ENCODE peak calls at places on chromosomes 16 and 17, in four cellular contexts. One of them, this sample, is unnamed.

GRCh38 chr16:50598256-50598894 is 50.2 kb downstream of the NKD1 start:
- DNase-seq in hippocampal formation: no peak
- DNase-seq in fibroblast of the aortic adventitia: no peak
- DNase-seq in ELR: no peak
- DNase-seq in this sample: no peak

GRCh38 chr17:16918443-16918842 is 53.5 kb downstream of the TNFRSF13B start:
- DNase-seq in hippocampal formation: no peak
- DNase-seq in ELR: no peak
- DNase-seq in fibroblast of the aortic adventitia: no peak
- DNase-seq in this sample: no peak

GRCh38 chr17:1783834-1784611 is 22.2 kb downstream of the SERPINF1 start:
- DNase-seq in hippocampal formation: peak; percentile 37
- DNase-seq in fibroblast of the aortic adventitia: peak; percentile 99
- DNase-seq in ELR: peak; percentile 68
- DNase-seq in this sample: peak; percentile 96

GRCh38 chr16:87982491-87983415 is 31.5 kb downstream of the BANP start:
- DNase-seq in ELR: no peak
- DNase-seq in fibroblast of the aortic adventitia: no peak
- DNase-seq in hippocampal formation: no peak
- DNase-seq in this sample: no peak

GRCh38 chr16:72938426-72939164 is 109.3 kb downstream of the ZFHX3 start:
- DNase-seq in ELR: peak; percentile 57
- DNase-seq in hippocampal formation: no peak
- DNase-seq in fibroblast of the aortic adventitia: peak; percentile 91
- DNase-seq in this sample: no peak

GRCh38 chr16:58960034-58960433 is 225.9 kb upstream of the GOT2 start:
- DNase-seq in ELR: no peak
- DNase-seq in fibroblast of the aortic adventitia: no peak
- DNase-seq in hippocampal formation: no peak
- DNase-seq in this sample: no peak

GRCh38 chr17:45428050-45428953 is 4.4 kb downstream of the ARHGAP27 start:
- DNase-seq in fibroblast of the aortic adventitia: peak; percentile 55
- DNase-seq in hippocampal formation: no peak
- DNase-seq in ELR: peak; percentile 78
- DNase-seq in this sample: peak; percentile 80

GRCh38 chr17:50033316-50033715 is 22.6 kb upstream of the ITGA3 start:
- DNase-seq in fibroblast of the aortic adventitia: peak; percentile 89
- DNase-seq in ELR: no peak
- DNase-seq in hippocampal formation: no peak
- DNase-seq in this sample: peak; percentile 87

GRCh38 chr17:20896153-20896649 is 146.6 kb downstream of the USP22 start:
- DNase-seq in hippocampal formation: no peak
- DNase-seq in ELR: peak; percentile 4
- DNase-seq in fibroblast of the aortic adventitia: peak; percentile 23
- DNase-seq in this sample: no peak

GRCh38 chr17:62179525-62180161 is 114.6 kb upstream of the MED13 start:
- DNase-seq in fibroblast of the aortic adventitia: peak; percentile 11
- DNase-seq in ELR: peak; percentile 91
- DNase-seq in hippocampal formation: no peak
- DNase-seq in this sample: no peak

GRCh38 chr17:83155128-83156081 is 76.0 kb downstream of the METRNL start:
- DNase-seq in hippocampal formation: no peak
- DNase-seq in ELR: peak; percentile 95
- DNase-seq in fibroblast of the aortic adventitia: peak; percentile 5
- DNase-seq in this sample: no peak

GRCh38 chr16:86096850-86097249 is 197.9 kb downstream of the IRF8 start:
- DNase-seq in fibroblast of the aortic adventitia: no peak
- DNase-seq in ELR: no peak
- DNase-seq in hippocampal formation: no peak
- DNase-seq in this sample: no peak

GRCh38 chr17:66383353-66383752 is 80.9 kb downstream of the PRKCA start:
- DNase-seq in ELR: peak; percentile 25
- DNase-seq in fibroblast of the aortic adventitia: peak; percentile 99
- DNase-seq in hippocampal formation: no peak
- DNase-seq in this sample: peak; percentile 96

GRCh38 chr17:50372708-50373556 is at the start of the genes EME1 and MRPL27:
- DNase-seq in hippocampal formation: peak; percentile 82
- DNase-seq in ELR: peak; percentile 95
- DNase-seq in fibroblast of the aortic adventitia: peak; percentile 88
- DNase-seq in this sample: peak; percentile 90

GRCh38 chr17:31412511-31412910 is 21.0 kb downstream of the RAB11FIP4 start:
- DNase-seq in ELR: no peak
- DNase-seq in fibroblast of the aortic adventitia: no peak
- DNase-seq in hippocampal formation: no peak
- DNase-seq in this sample: no peak

GRCh38 chr17:60506312-60506711 is 19.7 kb downstream of the APPBP2 start:
- DNase-seq in hippocampal formation: no peak
- DNase-seq in ELR: peak; percentile 86
- DNase-seq in fibroblast of the aortic adventitia: peak; percentile 55
- DNase-seq in this sample: peak; percentile 53

GRCh38 chr17:50495918-50496317 is 12.3 kb upstream of the MYCBPAP start:
- DNase-seq in ELR: peak; percentile 81
- DNase-seq in fibroblast of the aortic adventitia: peak; percentile 33
- DNase-seq in hippocampal formation: no peak
- DNase-seq in this sample: peak; percentile 18

GRCh38 chr16:84459941-84460405 is 44.5 kb downstream of the MEAK7 start:
- DNase-seq in fibroblast of the aortic adventitia: no peak
- DNase-seq in hippocampal formation: no peak
- DNase-seq in ELR: no peak
- DNase-seq in this sample: no peak

GRCh38 chr16:48318630-48319029 is 66.6 kb downstream of the SIAH1 start:
- DNase-seq in ELR: no peak
- DNase-seq in hippocampal formation: peak; percentile 60
- DNase-seq in fibroblast of the aortic adventitia: peak; percentile 79
- DNase-seq in this sample: peak; percentile 62

GRCh38 chr17:10635290-10635689 is 21.8 kb downstream of the MYH3 start:
- DNase-seq in ELR: no peak
- DNase-seq in fibroblast of the aortic adventitia: no peak
- DNase-seq in hippocampal formation: no peak
- DNase-seq in this sample: no peak